ENCODE peak calls at places on chromosomes 6 and 20, in ten cellular contexts. X is upper lobe of right lung, H is PC-3, F is choroid plexus epithelial cell, R is AG10803, C is cardiac muscle cell, N is ovary, P is colonic mucosa, V is heart right ventricle, G is heart left ventricle. W is an unnamed sample.

GRCh38 chr6:84033523-84034451 is at the start of gene MRAP2:
- DNase-seq in P (peak; percentile 45), G (peak; percentile 32), H (no peak), C (peak; percentile 74), V (no peak), X (peak; percentile 76), N (peak; percentile 55), R (peak; percentile 4), F (peak; percentile 17), W (no peak)

GRCh38 chr6:79712616-79713015 is 81.5 kb downstream of the SH3BGRL2 start:
- DNase-seq in V (no peak), G (no peak), C (no peak), H (no peak), X (no peak), P (no peak), F (no peak), N (no peak), R (no peak), W (no peak)

GRCh38 chr6:1612902-1613301 is 3.2 kb downstream of the FOXC1 start:
- DNase-seq in C (no peak), P (no peak), G (no peak), V (no peak), N (no peak), R (peak; percentile 73), X (no peak), H (peak; percentile 84), F (no peak), W (no peak)

GRCh38 chr6:89528865-89529264 is 95.9 kb downstream of the ANKRD6 start:
- DNase-seq in P (no peak), X (no peak), N (no peak), G (no peak), V (no peak), F (no peak), H (no peak), C (no peak), R (no peak), W (no peak)

GRCh38 chr6:93278241-93278640 is 141.1 kb downstream of the EPHA7 start:
- DNase-seq in N (no peak), F (no peak), X (no peak), V (no peak), C (no peak), H (no peak), G (no peak), P (no peak), R (no peak), W (no peak)

GRCh38 chr6:32255212-32256153 is 31.6 kb upstream of the NOTCH4 start:
- DNase-seq in P (peak; percentile 63), G (peak; percentile 66), F (peak; percentile 96), X (peak; percentile 83), V (peak; percentile 79), C (peak; percentile 53), N (peak; percentile 79), H (no peak), R (peak; percentile 91), W (no peak)

GRCh38 chr20:18986146-18986830 is 172.7 kb downstream of the SCP2D1 start:
- DNase-seq in X (no peak), F (no peak), V (no peak), N (peak; percentile 43), P (no peak), H (peak; percentile 24), R (peak; percentile 36), C (no peak), G (no peak), W (no peak)

GRCh38 chr20:32018269-32019155 is 8.3 kb downstream of the CCM2L start:
- DNase-seq in H (peak; percentile 53), P (peak; percentile 85), C (peak; percentile 73), V (peak; percentile 69), R (no peak), X (peak; percentile 86), G (peak; percentile 64), N (peak; percentile 52), F (no peak), W (peak; percentile 33)

GRCh38 chr6:138159246-138159645 is 2.5 kb upstream of the ARFGEF3 start:
- DNase-seq in F (no peak), N (no peak), R (no peak), P (no peak), X (no peak), C (no peak), V (no peak), G (no peak), H (no peak), W (no peak)
- H3K4me3 ChIP-seq in F (no peak overlapping the region), N (no peak overlapping the region), R (no peak overlapping the region), P (no peak overlapping the region), X (no peak overlapping the region), C (no peak overlapping the region), V (no peak overlapping the region), G (no peak overlapping the region), H (no peak overlapping the region), W (no peak overlapping the region)

GRCh38 chr6:25025919-25026301 is 90.2 kb upstream of the RIPOR2 start:
- DNase-seq in C (no peak), H (no peak), R (no peak), P (no peak), G (no peak), N (no peak), F (no peak), V (no peak), X (no peak), W (no peak)

GRCh38 chr6:25025248-25025918 is 89.6 kb upstream of the RIPOR2 start:
- DNase-seq in X (no peak), C (no peak), N (no peak), R (no peak), P (no peak), F (no peak), V (no peak), H (no peak), G (no peak), W (no peak)

GRCh38 chr6:25026723-25027122 is 91.0 kb upstream of the RIPOR2 start:
- DNase-seq in C (no peak), P (no peak), N (no peak), G (no peak), V (no peak), R (no peak), X (peak; percentile 83), F (no peak), H (no peak), W (no peak)

GRCh38 chr6:25028346-25028745 is 92.6 kb upstream of the RIPOR2 start:
- DNase-seq in H (no peak), C (no peak), N (no peak), F (no peak), G (no peak), V (no peak), X (no peak), R (no peak), P (no peak), W (no peak)

DNA sequence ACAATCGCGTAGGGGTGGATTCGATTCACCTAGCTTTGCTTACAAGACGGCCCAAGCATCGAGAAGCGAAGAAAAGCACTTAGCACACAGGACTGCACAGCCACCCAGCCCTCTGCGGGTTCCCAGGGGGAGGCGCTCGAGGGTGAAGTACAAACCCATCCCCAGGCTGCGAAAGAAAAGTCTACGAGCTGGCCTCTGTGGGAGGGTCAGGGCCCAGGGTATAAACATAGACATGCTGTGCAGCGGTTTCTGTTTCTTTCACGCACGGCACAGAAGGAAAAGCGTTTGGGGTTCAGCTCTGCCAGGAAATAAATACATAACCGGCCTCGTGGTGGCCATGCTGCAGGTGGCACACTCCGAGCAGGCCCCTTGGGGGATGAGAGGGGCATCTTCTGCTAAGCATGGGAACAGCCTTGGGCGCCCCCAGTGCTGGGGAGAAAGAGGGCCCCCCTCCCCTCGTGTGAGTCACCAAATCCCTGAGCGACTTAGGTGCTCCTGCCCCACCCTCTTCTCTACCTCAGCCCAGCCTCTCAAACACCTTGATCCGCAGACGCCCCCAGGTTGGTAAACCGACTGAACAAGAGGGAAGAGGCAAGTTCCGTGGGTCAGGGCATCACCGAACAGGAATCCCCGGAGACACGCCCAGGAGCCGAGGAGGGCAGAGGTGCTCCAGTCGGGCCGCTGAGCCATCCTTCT is 91.6 kb upstream of the RIPOR2 start:
- DNase-seq in X (peak; percentile 75), R (no peak), F (no peak), C (no peak), V (no peak), H (no peak), N (no peak), P (peak; percentile 29), G (no peak), W (no peak)
- TF ChIP-seq CTCF in X (peak; percentile 26), R (no peak), F (no peak), C (no peak), V (no peak), H (no peak), N (no peak), P (no peak), G (no peak), W (no peak)

GRCh38 chr6:100446922-100447899 is 17.5 kb downstream of the SIM1 start:
- DNase-seq in G (no peak), N (no peak), V (no peak), P (no peak), C (no peak), H (no peak), F (no peak), R (no peak), X (no peak), W (no peak)

GRCh38 chr6:100449239-100449691 is 15.5 kb downstream of the SIM1 start:
- DNase-seq in N (no peak), R (no peak), P (no peak), H (no peak), V (no peak), C (no peak), G (no peak), X (no peak), F (no peak), W (no peak)

GRCh38 chr6:100447900-100448700 is 16.6 kb downstream of the SIM1 start:
- DNase-seq in X (no peak), N (no peak), C (no peak), P (no peak), V (no peak), H (no peak), F (no peak), G (no peak), R (no peak), W (no peak)

GRCh38 chr6:100445512-100445911 is 19.2 kb downstream of the SIM1 start:
- DNase-seq in F (no peak), C (no peak), X (no peak), P (no peak), R (no peak), N (no peak), V (no peak), H (no peak), G (no peak), W (no peak)

DNA sequence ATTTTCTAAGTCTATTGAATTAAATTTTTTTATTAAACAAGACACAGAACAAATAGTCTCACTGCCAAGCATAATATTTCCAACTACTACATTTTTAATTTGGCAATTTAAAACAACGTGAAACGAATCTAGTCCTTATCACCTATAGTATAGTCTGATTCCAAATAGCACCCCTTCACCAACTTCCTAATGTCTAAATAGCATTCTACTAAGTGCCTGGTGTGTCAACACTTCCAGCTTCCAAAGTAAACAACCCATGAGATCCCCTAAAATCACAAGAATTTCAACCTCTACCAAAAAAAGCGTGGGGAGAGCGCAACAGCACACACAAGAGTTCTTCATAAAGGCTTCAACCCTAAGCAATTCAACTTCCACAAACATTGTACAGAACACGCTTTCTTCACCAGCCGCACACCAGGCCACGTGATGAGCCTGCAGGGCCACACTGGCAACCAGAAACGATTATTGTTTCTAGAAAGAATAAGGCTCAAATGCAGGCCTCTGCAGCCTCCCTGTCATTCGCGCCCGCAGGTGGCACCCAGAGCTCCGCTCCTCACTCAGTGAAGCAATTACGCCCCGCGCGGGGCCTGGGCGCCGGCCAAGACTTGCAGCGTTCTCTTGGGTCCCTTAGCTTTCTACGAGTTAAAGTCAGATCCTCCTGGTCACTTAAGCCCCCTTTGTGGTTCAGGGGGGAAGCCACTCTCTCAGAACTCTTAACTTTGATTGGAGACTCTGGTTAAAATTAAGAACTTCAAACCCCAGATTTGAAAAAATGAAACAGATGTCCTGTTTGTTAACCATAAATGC is 18.4 kb downstream of the SIM1 start:
- DNase-seq in F (no peak), P (no peak), R (no peak), G (no peak), V (no peak), H (no peak), N (no peak), X (no peak), C (no peak), W (no peak)
- H3K4me3 ChIP-seq in F (no peak overlapping the region), P (no peak overlapping the region), R (no peak overlapping the region), G (no peak overlapping the region), V (peak overlapping the region; percentile 13), H (no peak overlapping the region), N (no peak overlapping the region), X (no peak overlapping the region), C (no peak overlapping the region), W (no peak overlapping the region)

DNA sequence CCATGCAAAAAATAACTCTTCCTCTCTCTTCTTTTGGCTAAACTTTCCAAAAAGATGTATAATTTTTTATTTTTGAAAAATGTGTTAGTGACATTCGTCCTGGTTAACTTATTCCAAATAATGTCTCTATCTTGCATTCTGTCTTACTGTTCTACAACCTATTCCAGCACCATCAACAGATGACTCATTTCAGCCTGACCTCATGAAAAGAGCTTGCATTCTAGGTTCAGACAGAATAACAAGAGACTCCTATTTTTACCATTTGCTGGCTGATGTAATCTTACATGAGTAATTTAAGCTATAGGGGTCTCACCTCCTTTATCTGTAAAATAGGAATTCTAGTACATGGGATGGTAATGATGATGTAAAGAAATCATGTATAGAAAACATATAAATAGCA is 109.0 kb downstream of the FUT9 start:
- DNase-seq in G (no peak), P (no peak), X (no peak), V (no peak), R (no peak), F (no peak), H (no peak), N (no peak), C (no peak), W (no peak)
- TF ChIP-seq CTCF in G (no peak), P (no peak), X (no peak), V (no peak), R (no peak), F (no peak), H (no peak), N (no peak), C (no peak), W (no peak)